ENCODE peak calls at places on chromosomes 12 and 14, in six cellular contexts. A, K, N, G, B and R are unnamed samples.

GRCh38 chr14:58783801-58784511 is 146.2 kb downstream of the DACT1 start:
- DNase-seq in A (peak; percentile 47), K (no peak), N (no peak), G (no peak), B (no peak), R (no peak)

GRCh38 chr12:45674583-45674982 is 54.9 kb upstream of the ARID2 start:
- DNase-seq in A (peak; percentile 79), K (no peak), N (peak; percentile 73), G (peak; percentile 76), B (peak; percentile 36), R (peak; percentile 51)

GRCh38 chr12:14774944-14775651 is 28.2 kb downstream of the WBP11 start:
- DNase-seq in A (peak; percentile 72), K (peak; percentile 49), N (peak; percentile 81), G (no peak), B (peak; percentile 31), R (peak; percentile 45)

GRCh38 chr14:22225526-22226133 is 363.4 kb downstream of the DAD1 start:
- DNase-seq in A (no peak), K (no peak), N (no peak), G (peak; percentile 29), B (no peak), R (no peak)

GRCh38 chr14:20631023-20631820 is 10.3 kb downstream of the OR6S1 start:
- DNase-seq in A (peak; percentile 70), K (no peak), N (no peak), G (peak; percentile 27), B (no peak), R (no peak)

GRCh38 chr12:31204995-31205582 is 120.9 kb downstream of the SINHCAF start:
- DNase-seq in A (peak; percentile 56), K (no peak), N (no peak), G (no peak), B (no peak), R (peak; percentile 11)

GRCh38 chr12:100827901-100828520 is 33.4 kb downstream of the ANO4 start:
- DNase-seq in A (peak; percentile 60), K (peak; percentile 10), N (no peak), G (no peak), B (no peak), R (peak; percentile 14)

GRCh38 chr14:105378199-105378598 is 20.1 kb upstream of the TEX22 start:
- DNase-seq in A (no peak), K (no peak), N (no peak), G (no peak), B (no peak), R (no peak)

GRCh38 chr14:64542839-64543207 is 2.3 kb downstream of the HSPA2 start:
- DNase-seq in A (no peak), K (no peak), N (no peak), G (no peak), B (no peak), R (no peak)

GRCh38 chr14:58639842-58640484 is 2.2 kb downstream of the DACT1 start:
- DNase-seq in A (peak; percentile 90), K (peak; percentile 78), N (no peak), G (peak; percentile 49), B (no peak), R (peak; percentile 91)

GRCh38 chr12:34397591-34398365 is 375.5 kb downstream of the ALG10 start:
- DNase-seq in A (no peak), K (peak; percentile 0), N (peak; percentile 55), G (no peak), B (peak; percentile 8), R (no peak)

GRCh38 chr12:646303-647038 is 16.8 kb downstream of the NINJ2 start:
- DNase-seq in A (peak; percentile 72), K (no peak), N (no peak), G (no peak), B (peak; percentile 75), R (no peak)

GRCh38 chr12:117421068-117421771 is 59.8 kb upstream of the NOS1 start:
- DNase-seq in A (no peak), K (no peak), N (no peak), G (no peak), B (no peak), R (no peak)

GRCh38 chr12:5217936-5218335 is 174.3 kb downstream of the KCNA5 start:
- DNase-seq in A (no peak), K (no peak), N (no peak), G (no peak), B (no peak), R (no peak)

GRCh38 chr14:93655078-93655750 is 133.1 kb downstream of the PRIMA1 start:
- DNase-seq in A (peak; percentile 61), K (peak; percentile 56), N (no peak), G (no peak), B (no peak), R (peak; percentile 8)

GRCh38 chr14:102140027-102140749 is 491 bp downstream of the WDR20 start:
- DNase-seq in A (no peak), K (peak; percentile 48), N (peak; percentile 71), G (no peak), B (peak; percentile 23), R (no peak)

GRCh38 chr14:67918838-67919237 is 99.3 kb downstream of the RAD51B start:
- DNase-seq in A (no peak), K (no peak), N (no peak), G (no peak), B (no peak), R (no peak)

GRCh38 chr14:104512771-104513640 is 66.6 kb upstream of the C14orf180 start:
- DNase-seq in A (no peak), K (no peak), N (no peak), G (no peak), B (no peak), R (no peak)

DNA sequence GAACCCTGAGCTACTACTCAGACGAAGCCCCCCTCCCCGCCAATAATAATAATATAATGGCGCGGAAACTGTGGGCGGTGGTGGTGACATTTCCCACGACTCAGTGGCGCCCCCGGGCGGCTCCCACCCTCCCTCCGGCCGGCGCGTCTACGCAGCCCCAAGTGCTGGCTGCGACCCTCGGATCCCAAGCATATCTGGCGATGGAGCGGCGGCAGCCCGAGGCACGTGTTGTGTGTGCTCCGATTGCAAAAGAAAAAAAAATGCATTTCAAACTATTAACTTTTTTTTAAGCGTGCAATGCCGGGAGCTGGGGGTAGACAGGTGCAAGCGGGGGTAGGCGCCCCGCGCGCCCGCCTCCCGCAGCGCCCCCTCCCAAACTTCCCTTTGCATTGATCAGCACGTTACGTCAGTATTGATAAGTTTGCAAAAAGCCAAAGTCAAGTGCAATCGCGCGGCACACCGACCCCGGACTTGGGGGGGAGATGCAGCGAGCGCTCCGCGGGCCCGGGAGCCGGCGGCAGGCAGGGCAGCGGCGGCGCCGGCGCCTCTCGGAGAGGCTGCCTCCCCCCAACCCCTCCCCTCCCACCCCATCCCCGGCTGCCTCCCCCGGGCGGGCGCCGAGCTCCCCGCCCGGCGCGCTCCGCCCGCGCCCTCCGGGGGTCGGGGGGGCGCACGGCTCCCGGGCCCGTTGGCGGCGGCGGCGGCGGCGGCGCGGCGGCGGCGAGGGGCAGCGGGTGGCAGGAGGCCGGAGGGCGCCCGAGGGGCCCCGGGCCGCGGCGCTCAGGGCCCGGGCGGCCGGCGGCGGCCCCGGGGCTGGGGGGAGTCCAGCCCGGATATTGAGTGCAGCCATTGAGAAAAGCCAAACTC is 113.1 kb upstream of the MYL2 start:
- DNase-seq in A (no peak), K (peak; percentile 85), N (no peak), G (no peak), B (no peak), R (no peak)
- TF ChIP-seq CTCF in A (no peak), K (peak; percentile 38), N (peak; percentile 18), G (no peak), B (peak; percentile 21), R (no peak)

GRCh38 chr12:89636776-89637160 is 71.9 kb downstream of the ATP2B1 start:
- DNase-seq in A (peak; percentile 25), K (no peak), N (no peak), G (no peak), B (no peak), R (no peak)
- H3K4me3 ChIP-seq in A (no peak overlapping the region), K (no peak overlapping the region), N (no peak overlapping the region), G (no peak overlapping the region), B (no peak overlapping the region), R (no peak overlapping the region)

DNA sequence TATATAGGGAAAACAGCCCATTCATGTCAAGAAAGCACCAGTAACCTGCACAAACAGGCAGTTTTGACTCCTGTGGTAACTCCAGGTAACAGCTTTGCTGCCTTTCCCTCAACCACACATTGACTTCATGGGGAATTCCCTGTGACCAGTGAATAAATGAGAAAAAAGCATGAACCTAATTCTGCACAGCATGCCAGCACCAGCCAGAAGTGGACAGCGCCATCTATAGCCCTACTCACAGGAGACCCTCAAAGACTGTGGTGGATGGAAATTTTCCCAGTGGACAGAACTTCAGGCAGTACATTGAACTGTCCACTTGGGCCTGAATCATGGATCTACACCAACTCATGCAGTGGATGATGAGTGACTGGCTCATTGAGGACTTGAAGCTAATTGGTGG is 152.1 kb downstream of the SLC8A3 start:
- DNase-seq in A (peak; percentile 19), K (no peak), N (no peak), G (no peak), B (no peak), R (no peak)
- TF ChIP-seq CTCF in A (peak; percentile 13), K (no peak), N (no peak), G (peak; percentile 6), B (no peak), R (no peak)

GRCh38 chr14:24416932-24417619 is 12.4 kb downstream of the CBLN3 start:
- DNase-seq in A (no peak), K (no peak), N (no peak), G (no peak), B (no peak), R (no peak)
- H3K4me3 ChIP-seq in A (no peak overlapping the region), K (no peak overlapping the region), N (no peak overlapping the region), G (no peak overlapping the region), B (no peak overlapping the region), R (no peak overlapping the region)

DNA sequence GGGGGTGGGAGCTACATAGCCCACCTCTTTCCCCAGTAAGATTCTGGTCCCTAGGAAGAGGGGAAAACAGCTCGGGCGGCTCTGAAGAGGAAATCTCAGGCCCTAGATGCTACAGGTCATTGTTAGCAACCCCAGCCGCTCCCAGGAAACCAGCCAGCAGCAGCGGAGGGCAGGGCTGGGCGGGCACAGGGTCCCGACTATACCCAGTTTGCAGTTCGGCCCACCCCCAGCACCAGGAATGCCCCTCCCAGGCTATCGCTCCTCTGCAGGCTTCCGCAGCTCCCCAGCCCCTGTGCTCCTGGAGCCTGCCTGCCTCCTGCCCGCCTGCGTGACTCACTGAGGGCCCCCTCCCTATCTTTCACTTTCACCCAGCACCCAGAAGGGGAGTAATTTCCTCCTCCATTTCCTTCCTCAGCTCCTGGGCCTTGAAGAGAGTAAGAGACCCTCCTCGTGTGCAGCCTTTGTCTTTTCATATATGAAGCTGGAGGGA is 27.2 kb upstream of the PNMA1 start:
- DNase-seq in A (peak; percentile 70), K (peak; percentile 58), N (peak; percentile 82), G (no peak), B (peak; percentile 79), R (no peak)
- TF ChIP-seq CTCF in A (no peak), K (no peak), N (no peak), G (no peak), B (no peak), R (no peak)

GRCh38 chr12:112536367-112536730 is 117.6 kb downstream of the PTPN11 start:
- DNase-seq in A (no peak), K (no peak), N (no peak), G (no peak), B (no peak), R (no peak)
- H3K4me3 ChIP-seq in A (no peak overlapping the region), K (no peak overlapping the region), N (no peak overlapping the region), G (no peak overlapping the region), B (no peak overlapping the region), R (no peak overlapping the region)

GRCh38 chr12:22473212-22473611 is 71.1 kb downstream of the C2CD5 start:
- DNase-seq in A (no peak), K (no peak), N (no peak), G (no peak), B (no peak), R (no peak)
- TF ChIP-seq CTCF in A (no peak), K (no peak), N (no peak), G (no peak), B (no peak), R (no peak)